ENCODE peak calls at places on chromosomes 1 and 21, in six cellular contexts. B is NB4; C is effector memory CD4-positive, alpha-beta T cell; V is left lung; R is mucosa of descending colon; E is cardiac muscle cell. M is an unnamed sample.

GRCh38 chr1:10253755-10254154 is 43.4 kb downstream of the KIF1B start:
- DNase-seq in B (no peak), C (no peak), V (no peak), R (no peak), E (peak; percentile 78), M (no peak)

GRCh38 chr1:10283318-10283984 is 73.1 kb downstream of the KIF1B start:
- DNase-seq in B (no peak), C (no peak), V (no peak), R (no peak), E (no peak), M (no peak)

GRCh38 chr1:99728494-99729235 is 37.8 kb downstream of the FRRS1 start:
- DNase-seq in B (peak; percentile 37), C (no peak), V (no peak), R (no peak), E (peak; percentile 61), M (no peak)

GRCh38 chr1:8684590-8684989 is 132.8 kb downstream of the RERE start:
- DNase-seq in B (no peak), C (no peak), V (no peak), R (no peak), E (no peak), M (no peak)

GRCh38 chr1:47424336-47424982 is 8.4 kb downstream of the FOXE3 start:
- DNase-seq in B (peak; percentile 41), C (no peak), V (no peak), R (no peak), E (peak; percentile 60), M (no peak)

GRCh38 chr1:231357831-231358354 is 19.8 kb downstream of the SPRTN start:
- DNase-seq in B (peak; percentile 78), C (no peak), V (no peak), R (no peak), E (peak; percentile 79), M (no peak)

GRCh38 chr21:25887646-25888321 is 153.0 kb downstream of the GABPA start:
- DNase-seq in B (no peak), C (no peak), V (no peak), R (peak; percentile 46), E (no peak), M (no peak)

GRCh38 chr1:16183157-16183556 is 27.3 kb upstream of the EPHA2 start:
- DNase-seq in B (peak; percentile 53), C (no peak), V (peak; percentile 83), R (no peak), E (peak; percentile 83), M (peak; percentile 71)

GRCh38 chr1:152761609-152762213 is 3.9 kb downstream of the KPRP start:
- DNase-seq in B (no peak), C (no peak), V (no peak), R (no peak), E (no peak), M (no peak)

GRCh38 chr1:105544475-105544874 is 1512.0 kb upstream of the PRMT6 start:
- DNase-seq in B (no peak), C (no peak), V (no peak), R (no peak), E (no peak), M (no peak)

GRCh38 chr1:29398431-29398830 is 162.1 kb downstream of the PTPRU start:
- DNase-seq in B (no peak), C (no peak), V (no peak), R (no peak), E (peak; percentile 27), M (no peak)

GRCh38 chr1:204705888-204706837 is 20.6 kb upstream of the LRRN2 start:
- DNase-seq in B (no peak), C (no peak), V (no peak), R (no peak), E (no peak), M (no peak)

GRCh38 chr1:32893198-32894018 is 7.1 kb downstream of the HPCA start:
- DNase-seq in B (no peak), C (no peak), V (no peak), R (peak; percentile 81), E (peak; percentile 45), M (peak; percentile 83)

GRCh38 chr1:32891241-32891570 is 4.9 kb downstream of the HPCA start:
- DNase-seq in B (no peak), C (no peak), V (no peak), R (no peak), E (no peak), M (no peak)

GRCh38 chr1:32891630-32892029 is 5.3 kb downstream of the HPCA start:
- DNase-seq in B (no peak), C (no peak), V (no peak), R (no peak), E (no peak), M (no peak)

GRCh38 chr1:32894019-32894600 is 7.1 kb downstream of the TMEM54 start:
- DNase-seq in B (no peak), C (no peak), V (no peak), R (no peak), E (no peak), M (peak; percentile 48)

GRCh38 chr1:32892368-32893197 is 6.3 kb downstream of the HPCA start:
- DNase-seq in B (no peak), C (no peak), V (no peak), R (no peak), E (peak; percentile 44), M (peak; percentile 76)
- H3K4me3 ChIP-seq in B (no peak overlapping the region), C (peak overlapping the region; percentile 48), V (peak overlapping the region; percentile 27), R (no peak overlapping the region), E (peak overlapping the region; percentile 22), M (peak overlapping the region; percentile 27)

GRCh38 chr1:4460651-4461050 is 193.8 kb upstream of the AJAP1 start:
- DNase-seq in B (no peak), C (no peak), V (no peak), R (no peak), E (no peak), M (no peak)

GRCh38 chr1:4463631-4464030 is 190.8 kb upstream of the AJAP1 start:
- DNase-seq in B (no peak), C (no peak), V (no peak), R (no peak), E (no peak), M (no peak)

GRCh38 chr1:4460052-4460451 is 194.4 kb upstream of the AJAP1 start:
- DNase-seq in B (no peak), C (no peak), V (no peak), R (no peak), E (no peak), M (no peak)

GRCh38 chr1:4462831-4463484 is 191.5 kb upstream of the AJAP1 start:
- DNase-seq in B (no peak), C (no peak), V (no peak), R (no peak), E (no peak), M (no peak)

GRCh38 chr1:4461726-4462290 is 192.6 kb upstream of the AJAP1 start:
- DNase-seq in B (no peak), C (no peak), V (no peak), R (no peak), E (no peak), M (no peak)
- H3K4me3 ChIP-seq in B (no peak overlapping the region), C (no peak overlapping the region), V (no peak overlapping the region), R (no peak overlapping the region), E (no peak overlapping the region), M (no peak overlapping the region)

GRCh38 chr1:180486092-180486491 is 16.3 kb downstream of the ACBD6 start:
- DNase-seq in B (no peak), C (no peak), V (no peak), R (no peak), E (no peak), M (no peak)

GRCh38 chr1:180484490-180484889 is 17.9 kb downstream of the ACBD6 start:
- DNase-seq in B (no peak), C (no peak), V (no peak), R (no peak), E (no peak), M (no peak)

DNA sequence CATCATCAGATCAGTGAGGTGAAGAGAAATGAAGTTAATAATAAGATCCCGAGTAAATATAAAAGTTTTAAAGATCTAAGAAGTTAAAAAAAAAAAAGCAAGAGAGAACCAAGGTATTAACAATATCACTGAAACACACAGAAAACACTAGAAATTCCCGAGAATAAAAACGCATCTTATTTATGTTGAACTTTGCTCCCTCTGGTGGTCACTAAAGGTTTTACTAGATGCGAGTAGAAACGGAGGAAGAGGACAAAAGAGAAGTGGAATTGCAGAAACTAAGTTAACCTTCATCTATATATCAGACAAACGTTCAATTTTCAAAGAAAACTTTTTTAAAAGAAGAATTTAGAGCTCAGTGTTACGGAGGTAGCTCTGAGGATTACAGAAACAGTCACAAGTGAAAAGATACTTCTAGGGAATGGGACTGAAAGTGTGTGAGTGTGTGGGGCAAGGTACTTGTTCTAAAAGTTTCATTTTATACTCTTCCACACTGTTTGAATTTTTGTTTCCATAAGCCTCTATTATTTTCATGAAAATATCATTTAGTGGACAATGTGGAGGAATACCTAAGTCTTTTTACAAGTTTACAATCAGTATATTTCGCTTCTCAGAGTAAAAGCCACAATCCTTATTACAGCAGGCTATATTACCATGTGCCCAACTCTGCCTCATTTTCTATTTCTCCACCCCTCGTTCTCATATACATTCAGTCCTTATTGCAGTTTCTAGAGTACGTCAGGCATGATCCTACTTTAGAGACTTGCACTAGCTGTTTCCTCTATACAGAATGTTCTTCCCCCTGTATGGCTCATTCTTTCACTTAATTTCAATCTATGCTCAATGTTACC is 19.7 kb downstream of the ACBD6 start:
- DNase-seq in B (peak; percentile 68), C (no peak), V (no peak), R (no peak), E (peak; percentile 67), M (no peak)
- H3K4me3 ChIP-seq in B (no peak overlapping the region), C (no peak overlapping the region), V (no peak overlapping the region), R (no peak overlapping the region), E (no peak overlapping the region), M (no peak overlapping the region)

GRCh38 chr1:239719642-239720258 is 333.4 kb downstream of the CHRM3 start:
- DNase-seq in B (peak; percentile 91), C (peak; percentile 33), V (no peak), R (no peak), E (no peak), M (peak; percentile 83)

GRCh38 chr1:239722080-239722479 is 335.7 kb downstream of the CHRM3 start:
- DNase-seq in B (no peak), C (no peak), V (no peak), R (no peak), E (no peak), M (no peak)

GRCh38 chr1:239718571-239718970 is 332.2 kb downstream of the CHRM3 start:
- DNase-seq in B (peak; percentile 64), C (no peak), V (no peak), R (no peak), E (no peak), M (no peak)

GRCh38 chr1:239717097-239718051 is 331.0 kb downstream of the CHRM3 start:
- DNase-seq in B (peak; percentile 47), C (no peak), V (no peak), R (no peak), E (no peak), M (no peak)

GRCh38 chr1:239718997-239719628 is 332.7 kb downstream of the CHRM3 start:
- DNase-seq in B (peak; percentile 83), C (no peak), V (no peak), R (no peak), E (no peak), M (no peak)
- H3K4me3 ChIP-seq in B (peak overlapping the region; percentile 89), C (peak overlapping the region; percentile 63), V (no peak overlapping the region), R (no peak overlapping the region), E (no peak overlapping the region), M (peak overlapping the region; percentile 24)

GRCh38 chr1:103107696-103108524 is at the start of gene COL11A1:
- DNase-seq in B (no peak), C (no peak), V (no peak), R (no peak), E (no peak), M (no peak)
- H3K4me3 ChIP-seq in B (no peak within 1 kb of the TSS), C (no peak within 1 kb of the TSS), V (peak within 1 kb of the TSS; percentile 5), R (no peak within 1 kb of the TSS), E (peak within 1 kb of the TSS; percentile 62), M (peak within 1 kb of the TSS; percentile 35)